ENCODE peak calls at places on chromosomes 6 and 20, in seven cellular contexts. X, A, O, K, L, J and P are unnamed samples.

GRCh38 chr6:125598422-125598821 is 151.0 kb upstream of the HEY2 start:
- DNase-seq in X (no peak), A (peak), O (no peak), K (no peak), L (no peak), J (no peak), P (peak)

GRCh38 chr6:1479601-1480236 is 90.3 kb downstream of the FOXF2 start:
- DNase-seq in X (no peak), A (no peak), O (no peak), K (no peak), L (no peak), J (no peak), P (no peak)

GRCh38 chr6:8619853-8620252 is 184.5 kb upstream of the SLC35B3 start:
- DNase-seq in X (no peak), A (peak), O (no peak), K (no peak), L (no peak), J (no peak), P (no peak)

GRCh38 chr6:108846628-108847027 is 1.6 kb upstream of the ARMC2 start:
- DNase-seq in X (no peak), A (no peak), O (no peak), K (no peak), L (no peak), J (no peak), P (no peak)

GRCh38 chr6:25202505-25202904 is 76.7 kb upstream of the CARMIL1 start:
- DNase-seq in X (no peak), A (peak), O (no peak), K (no peak), L (no peak), J (no peak), P (no peak)

GRCh38 chr6:73203098-73203497 is 22.2 kb downstream of the KHDC1L start:
- DNase-seq in X (no peak), A (no peak), O (no peak), K (no peak), L (no peak), J (no peak), P (no peak)

GRCh38 chr6:137927777-137928218 is 60.7 kb downstream of the TNFAIP3 start:
- DNase-seq in X (no peak), A (peak), O (peak), K (peak), L (peak), J (peak), P (no peak)

GRCh38 chr20:59141818-59142581 is 21.6 kb upstream of the ZNF831 start:
- DNase-seq in X (peak), A (peak), O (no peak), K (no peak), L (no peak), J (no peak), P (no peak)

GRCh38 chr6:116255246-116255800 is 1.4 kb upstream of the TSPYL4 start:
- DNase-seq in X (no peak), A (no peak), O (no peak), K (no peak), L (no peak), J (no peak), P (no peak)

GRCh38 chr6:134446228-134446848 is 128.4 kb upstream of the SGK1 start:
- DNase-seq in X (no peak), A (no peak), O (no peak), K (no peak), L (no peak), J (no peak), P (no peak)

GRCh38 chr6:139161817-139162284 is 27.0 kb downstream of the HECA start:
- DNase-seq in X (no peak), A (no peak), O (peak), K (peak), L (peak), J (peak), P (no peak)

GRCh38 chr6:30411515-30412207 is 66.7 kb downstream of the RPP21 start:
- DNase-seq in X (no peak), A (peak), O (peak), K (peak), L (no peak), J (peak), P (no peak)

GRCh38 chr20:47315339-47315662 is 41.2 kb downstream of the ZMYND8 start:
- DNase-seq in X (no peak), A (peak), O (no peak), K (no peak), L (no peak), J (no peak), P (no peak)

GRCh38 chr6:163446529-163446928 is 32.0 kb downstream of the QKI start:
- DNase-seq in X (no peak), A (no peak), O (no peak), K (no peak), L (no peak), J (no peak), P (no peak)

GRCh38 chr6:39188577-39188976 is 40.7 kb downstream of the KCNK5 start:
- DNase-seq in X (no peak), A (no peak), O (no peak), K (no peak), L (no peak), J (no peak), P (no peak)

GRCh38 chr6:130046711-130047439 is 28.5 kb downstream of the L3MBTL3 start:
- DNase-seq in X (no peak), A (no peak), O (no peak), K (no peak), L (no peak), J (no peak), P (no peak)

GRCh38 chr6:112357801-112358200 is 10.7 kb downstream of the RFPL4B start:
- DNase-seq in X (no peak), A (no peak), O (no peak), K (no peak), L (no peak), J (no peak), P (no peak)

GRCh38 chr6:30227763-30228487 is 14.7 kb upstream of the TRIM26 start:
- DNase-seq in X (no peak), A (peak), O (peak), K (peak), L (peak), J (no peak), P (no peak)

GRCh38 chr20:1368448-1369199 is 24.2 kb downstream of the FKBP1A start:
- DNase-seq in X (no peak), A (no peak), O (no peak), K (no peak), L (no peak), J (no peak), P (no peak)

GRCh38 chr6:170057034-170057734 is 233.7 kb downstream of the DLL1 start:
- DNase-seq in X (peak), A (no peak), O (no peak), K (no peak), L (no peak), J (no peak), P (no peak)

GRCh38 chr20:6241591-6241990 is 118.8 kb upstream of the FERMT1 start:
- DNase-seq in X (no peak), A (no peak), O (no peak), K (no peak), L (no peak), J (no peak), P (no peak)

GRCh38 chr6:49462599-49462926 is 490 bp downstream of the MMUT start:
- DNase-seq in X (no peak), A (peak), O (no peak), K (no peak), L (no peak), J (no peak), P (no peak)

GRCh38 chr6:108876929-108877775 is 28.9 kb downstream of the ARMC2 start:
- DNase-seq in X (peak), A (no peak), O (no peak), K (no peak), L (no peak), J (no peak), P (no peak)

GRCh38 chr6:24419526-24419925 is 16.8 kb downstream of the MRS2 start:
- DNase-seq in X (no peak), A (no peak), O (no peak), K (no peak), L (no peak), J (no peak), P (no peak)

GRCh38 chr6:33976425-33977360 is 169.2 kb downstream of the GRM4 start:
- DNase-seq in X (peak), A (no peak), O (no peak), K (no peak), L (no peak), J (no peak), P (no peak)

GRCh38 chr6:14748679-14749078 is 497.2 kb upstream of the JARID2 start:
- DNase-seq in X (no peak), A (peak), O (no peak), K (peak), L (no peak), J (no peak), P (no peak)

GRCh38 chr6:53495496-53495895 is 49.4 kb downstream of the GCLC start:
- DNase-seq in X (no peak), A (no peak), O (no peak), K (no peak), L (no peak), J (no peak), P (no peak)

GRCh38 chr6:15754035-15754705 is 91.3 kb upstream of the DTNBP1 start:
- DNase-seq in X (no peak), A (peak), O (no peak), K (no peak), L (no peak), J (no peak), P (no peak)

GRCh38 chr20:32902456-32903420 is 44.0 kb downstream of the EFCAB8 start:
- DNase-seq in X (no peak), A (peak), O (peak), K (peak), L (peak), J (peak), P (peak)

GRCh38 chr6:70819715-70820114 is 137.1 kb downstream of the B3GAT2 start:
- DNase-seq in X (no peak), A (no peak), O (no peak), K (no peak), L (no peak), J (no peak), P (no peak)

GRCh38 chr6:26475823-26476729 is 18.3 kb downstream of the BTN2A1 start:
- DNase-seq in X (no peak), A (peak), O (no peak), K (no peak), L (no peak), J (no peak), P (no peak)

GRCh38 chr20:1005452-1006027 is 3.4 kb upstream of the RSPO4 start:
- DNase-seq in X (no peak), A (peak), O (no peak), K (peak), L (peak), J (no peak), P (no peak)

GRCh38 chr6:129646617-129647016 is 63.4 kb downstream of the ARHGAP18 start:
- DNase-seq in X (no peak), A (no peak), O (no peak), K (no peak), L (no peak), J (no peak), P (no peak)

GRCh38 chr6:108878942-108879341 is 30.7 kb downstream of the ARMC2 start:
- DNase-seq in X (no peak), A (no peak), O (no peak), K (no peak), L (no peak), J (no peak), P (no peak)

GRCh38 chr20:47057661-47058060 is 163.0 kb downstream of the EYA2 start:
- DNase-seq in X (no peak), A (no peak), O (no peak), K (no peak), L (no peak), J (no peak), P (no peak)

GRCh38 chr20:647479-648019 is 5.5 kb downstream of the SRXN1 start:
- DNase-seq in X (no peak), A (no peak), O (no peak), K (no peak), L (no peak), J (no peak), P (no peak)

GRCh38 chr20:62461157-62461556 is 14.6 kb downstream of the GATA5 start:
- DNase-seq in X (no peak), A (no peak), O (no peak), K (no peak), L (no peak), J (no peak), P (no peak)

GRCh38 chr6:106731144-106731842 is 101.9 kb downstream of the QRSL1 start:
- DNase-seq in X (no peak), A (no peak), O (no peak), K (no peak), L (no peak), J (no peak), P (no peak)

GRCh38 chr6:80771941-80772340 is 665.5 kb downstream of the BCKDHB start:
- DNase-seq in X (no peak), A (peak), O (no peak), K (no peak), L (no peak), J (no peak), P (no peak)